ENCODE peak calls at places on chromosomes 16 and 17, in ten cellular contexts. X, G, E, P, Z, D, S, N, O and H are unnamed samples.

GRCh38 chr16:89122322-89122831 is 28.7 kb downstream of the ACSF3 start:
- DNase-seq in X (no peak), G (no peak), E (no peak), P (peak; percentile 93), Z (no peak), D (peak; percentile 71), S (no peak), N (no peak), O (peak; percentile 70), H (no peak)

GRCh38 chr17:38604479-38605229 is 1.1 kb downstream of the SRCIN1 start:
- DNase-seq in X (no peak), G (no peak), E (peak; percentile 83), P (peak; percentile 49), Z (no peak), D (peak; percentile 42), S (no peak), N (no peak), O (no peak), H (peak; percentile 69)

GRCh38 chr17:81429353-81429774 is 34.1 kb downstream of the BAHCC1 start:
- DNase-seq in X (peak; percentile 83), G (peak; percentile 55), E (no peak), P (peak; percentile 92), Z (peak; percentile 62), D (peak; percentile 66), S (no peak), N (peak; percentile 53), O (no peak), H (peak; percentile 97)

GRCh38 chr16:60636117-60636516 is 1400.1 kb downstream of the CDH8 start:
- DNase-seq in X (no peak), G (no peak), E (no peak), P (no peak), Z (no peak), D (no peak), S (no peak), N (no peak), O (no peak), H (no peak)

GRCh38 chr16:89114159-89114981 is 20.7 kb downstream of the ACSF3 start:
- DNase-seq in X (no peak), G (no peak), E (peak; percentile 52), P (no peak), Z (no peak), D (peak; percentile 72), S (no peak), N (no peak), O (peak; percentile 25), H (no peak)

GRCh38 chr16:83058376-83058775 is 431.6 kb downstream of the CDH13 start:
- DNase-seq in X (no peak), G (no peak), E (no peak), P (no peak), Z (no peak), D (no peak), S (no peak), N (no peak), O (no peak), H (no peak)

GRCh38 chr16:81748476-81749198 is 30.5 kb upstream of the PLCG2 start:
- DNase-seq in X (no peak), G (no peak), E (no peak), P (no peak), Z (no peak), D (no peak), S (no peak), N (no peak), O (no peak), H (no peak)

GRCh38 chr17:28579526-28579925 is 2.8 kb upstream of the ALDOC start:
- DNase-seq in X (no peak), G (no peak), E (no peak), P (no peak), Z (no peak), D (no peak), S (no peak), N (no peak), O (no peak), H (no peak)

GRCh38 chr16:25395528-25395927 is 137.9 kb upstream of the ZKSCAN2 start:
- DNase-seq in X (no peak), G (no peak), E (no peak), P (no peak), Z (peak; percentile 25), D (peak; percentile 27), S (no peak), N (no peak), O (no peak), H (no peak)

GRCh38 chr17:68433211-68433610 is 24.1 kb downstream of the WIPI1 start:
- DNase-seq in X (no peak), G (no peak), E (no peak), P (no peak), Z (no peak), D (no peak), S (no peak), N (no peak), O (no peak), H (no peak)